ENCODE peak calls at places on chromosomes 6 and 20, in eight cellular contexts. T is stomach; Q is NCI-H510A treated with DMSO at 0.1 percent for 48 hours; W is effector memory CD4-positive, alpha-beta T cell; O is sigmoid colon; P is caudate nucleus; N is body of pancreas; H is HS-27A. J is an unnamed sample.

GRCh38 chr6:118501816-118502568 is 46.1 kb upstream of the PLN start:
- DNase-seq in H (no peak), N (no peak), T (no peak), O (no peak), Q (no peak), P (no peak), W (no peak), J (no peak)

GRCh38 chr6:160788806-160789205 is 86.8 kb downstream of the PLG start:
- DNase-seq in W (no peak), Q (no peak), N (no peak), H (no peak), T (no peak), O (no peak), P (no peak), J (no peak)

GRCh38 chr6:45613678-45614077 is 235.9 kb upstream of the SUPT3H start:
- DNase-seq in P (peak; percentile 1), H (no peak), O (peak; percentile 79), T (no peak), W (no peak), N (peak; percentile 12), Q (no peak), J (no peak)

GRCh38 chr6:52904562-52905279 is 4.8 kb downstream of the GSTA3 start:
- DNase-seq in Q (no peak), T (no peak), O (no peak), W (no peak), N (peak; percentile 14), P (no peak), H (no peak), J (no peak)

GRCh38 chr20:57350086-57350710 is 857 bp upstream of the RAE1 start:
- DNase-seq in N (no peak), T (no peak), Q (no peak), H (no peak), W (no peak), P (no peak), O (no peak), J (no peak)

GRCh38 chr6:13924146-13924948 is 405 bp upstream of the RNF182 start:
- DNase-seq in P (no peak), T (peak; percentile 37), O (no peak), N (peak; percentile 22), Q (peak; percentile 88), H (peak; percentile 48), W (peak; percentile 6), J (no peak)

GRCh38 chr6:8526619-8527018 is 91.3 kb upstream of the SLC35B3 start:
- DNase-seq in O (no peak), T (no peak), Q (no peak), P (no peak), W (no peak), N (no peak), H (no peak), J (no peak)

GRCh38 chr20:50094522-50094921 is 18.4 kb downstream of the UBE2V1 start:
- DNase-seq in H (no peak), N (no peak), W (no peak), T (no peak), P (no peak), Q (no peak), O (no peak), J (no peak)

GRCh38 chr20:60453847-60454246 is 495.6 kb downstream of the CDH26 start:
- DNase-seq in T (no peak), Q (no peak), W (no peak), N (no peak), O (no peak), P (no peak), H (no peak), J (no peak)